ENCODE peak calls at places on chromosome 5, in ten cellular contexts. Z is fibroblast of lung; E is CD4-positive, CD25-positive, alpha-beta regulatory T cell; S is esophagus squamous epithelium; D is suprapubic skin; T is lung; J is endothelial cell of umbilical vein; L is HCT116; O is PC-3; R is GM12878. M is an unnamed sample. For H3K4me1, the result is how much of the 10 kb centered on the place peaks cover.

GRCh38 chr5:135160036-135160675 is 126.1 kb upstream of the PITX1 start:
- DNase-seq in Z (no peak), E (no peak), S (no peak), D (no peak), T (no peak), J (no peak), L (no peak), O (no peak), R (no peak), M (no peak)

GRCh38 chr5:139843991-139844390 is 48.4 kb downstream of the PSD2 start:
- DNase-seq in Z (no peak), E (no peak), S (no peak), D (no peak), T (no peak), J (no peak), L (no peak), O (no peak), R (peak), M (no peak)

GRCh38 chr5:102277059-102277621 is 18.9 kb downstream of the SLCO4C1 start:
- DNase-seq in Z (no peak), E (no peak), S (no peak), D (no peak), T (no peak), J (no peak), L (no peak), O (no peak), R (no peak), M (no peak)

GRCh38 chr5:103894882-103895281 is 332.3 kb upstream of the NUDT12 start:
- DNase-seq in Z (peak), E (no peak), S (no peak), D (no peak), T (no peak), J (no peak), L (no peak), O (no peak), R (no peak), M (peak)

GRCh38 chr5:170132642-170133448 is 27.1 kb downstream of the FOXI1 start:
- DNase-seq in Z (peak), E (no peak), S (no peak), D (no peak), T (no peak), J (peak), L (no peak), O (peak), R (no peak), M (no peak)

GRCh38 chr5:91266184-91266705 is 116.9 kb downstream of the ARRDC3 start:
- DNase-seq in Z (peak), E (no peak), S (no peak), D (no peak), T (no peak), J (peak), L (peak), O (peak), R (no peak), M (no peak)

GRCh38 chr5:1925111-1926070 is 42.7 kb upstream of the IRX4 start:
- DNase-seq in Z (no peak), E (no peak), S (no peak), D (no peak), T (no peak), J (no peak), L (no peak), O (no peak), R (no peak), M (no peak)

GRCh38 chr5:170630226-170630625 is 126.4 kb downstream of the KCNIP1 start:
- DNase-seq in Z (no peak), E (no peak), S (no peak), D (no peak), T (no peak), J (no peak), L (no peak), O (peak), R (no peak), M (no peak)

GRCh38 chr5:138752341-138752950 is 779 bp upstream of the CTNNA1 start:
- DNase-seq in Z (peak), E (no peak), S (no peak), D (peak), T (peak), J (no peak), L (peak), O (peak), R (no peak), M (peak)

GRCh38 chr5:151098185-151098813 is 17.5 kb upstream of the TNIP1 start:
- DNase-seq in Z (no peak), E (no peak), S (no peak), D (no peak), T (no peak), J (no peak), L (no peak), O (no peak), R (no peak), M (no peak)
- H3K4me1 ChIP-seq in Z (under half), E (under half), S (under half), D (under half), T (under half), J (under half), L (under half), O (under half), R (half or more), M (under half)

GRCh38 chr5:60992871-60993270 is 47.9 kb downstream of the NDUFAF2 start:
- DNase-seq in Z (no peak), E (no peak), S (no peak), D (no peak), T (no peak), J (no peak), L (no peak), O (no peak), R (no peak), M (no peak)
- H3K4me1 ChIP-seq in Z (under half), E (under half), S (under half), D (under half), T (under half), J (under half), L (under half), O (under half), R (under half), M (under half)

GRCh38 chr5:111159845-111160244 is 64.3 kb upstream of the CAMK4 start:
- DNase-seq in Z (no peak), E (no peak), S (no peak), D (no peak), T (no peak), J (no peak), L (no peak), O (peak), R (no peak), M (no peak)
- H3K4me1 ChIP-seq in Z (under half), E (under half), S (under half), D (under half), T (under half), J (under half), L (under half), O (under half), R (under half), M (under half)

GRCh38 chr5:173001229-173001841 is 17.8 kb downstream of the ATP6V0E1 start:
- DNase-seq in Z (no peak), E (no peak), S (no peak), D (no peak), T (no peak), J (no peak), L (no peak), O (no peak), R (peak), M (no peak)
- H3K4me1 ChIP-seq in Z (under half), E (under half), S (under half), D (under half), T (under half), J (under half), L (under half), O (under half), R (under half), M (under half)

GRCh38 chr5:142221091-142221860 is 103.5 kb downstream of the SPRY4 start:
- DNase-seq in Z (peak), E (no peak), S (no peak), D (peak), T (no peak), J (no peak), L (no peak), O (peak), R (no peak), M (no peak)

GRCh38 chr5:142222235-142222880 is 102.5 kb downstream of the SPRY4 start:
- DNase-seq in Z (peak), E (no peak), S (no peak), D (peak), T (no peak), J (peak), L (no peak), O (no peak), R (no peak), M (no peak)

GRCh38 chr5:142215915-142216681 is 107.5 kb downstream of the NDFIP1 start:
- DNase-seq in Z (peak), E (no peak), S (no peak), D (peak), T (peak), J (peak), L (peak), O (peak), R (no peak), M (no peak)

GRCh38 chr5:142222881-142223558 is 101.8 kb downstream of the SPRY4 start:
- DNase-seq in Z (no peak), E (no peak), S (no peak), D (no peak), T (no peak), J (no peak), L (no peak), O (no peak), R (peak), M (no peak)

GRCh38 chr5:142219146-142219545 is 105.7 kb downstream of the SPRY4 start:
- DNase-seq in Z (no peak), E (no peak), S (no peak), D (no peak), T (no peak), J (no peak), L (no peak), O (peak), R (no peak), M (no peak)
- H3K4me1 ChIP-seq in Z (under half), E (under half), S (under half), D (under half), T (under half), J (under half), L (under half), O (half or more), R (under half), M (under half)

GRCh38 chr5:17277907-17278306 is 60.5 kb downstream of the BASP1 start:
- DNase-seq in Z (no peak), E (no peak), S (no peak), D (no peak), T (no peak), J (no peak), L (no peak), O (no peak), R (no peak), M (no peak)
- H3K4me1 ChIP-seq in Z (under half), E (under half), S (under half), D (under half), T (under half), J (under half), L (under half), O (under half), R (under half), M (under half)

DNA sequence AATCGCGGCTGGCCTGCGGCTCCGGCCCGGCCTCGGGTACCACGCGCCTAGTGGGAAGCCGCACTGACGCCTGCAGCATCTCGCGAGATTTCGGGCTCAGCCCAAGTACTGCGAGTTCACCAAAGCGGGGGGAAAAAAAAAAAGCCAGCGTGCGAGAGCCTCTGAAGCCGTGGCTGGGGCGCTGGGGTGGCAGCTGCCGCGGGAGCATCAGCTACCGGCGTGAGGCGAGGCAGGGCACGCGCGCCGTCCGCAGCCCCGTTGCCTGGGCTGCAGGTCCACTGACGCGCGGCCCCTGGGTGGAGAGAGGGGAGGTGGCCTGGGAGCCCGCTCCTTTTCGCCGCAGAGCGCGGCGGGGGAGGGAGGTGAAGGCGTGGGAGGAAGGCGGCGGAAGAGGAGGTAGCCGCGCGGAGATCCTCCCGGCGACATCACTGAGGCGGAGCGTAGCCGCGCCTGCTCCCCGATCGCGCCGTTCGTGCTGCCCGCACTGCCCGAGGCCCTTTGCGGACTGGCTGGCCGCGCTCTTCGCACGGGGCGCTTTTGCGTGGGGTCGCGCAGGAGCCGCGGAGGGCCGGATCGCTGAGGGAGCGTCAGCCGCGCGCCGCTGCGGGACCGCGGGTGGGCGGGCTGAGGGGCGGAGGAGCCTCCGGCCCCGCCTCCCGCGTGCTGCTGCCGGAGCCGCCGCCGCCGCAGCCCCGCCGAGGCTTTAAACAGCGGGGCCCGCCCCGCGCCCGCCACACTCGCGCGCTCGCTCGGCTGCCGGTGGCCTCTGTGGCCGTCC is at the start of gene SLC12A2:
- DNase-seq in Z (peak), E (peak), S (peak), D (peak), T (peak), J (peak), L (peak), O (peak), R (peak), M (peak)
- H3K4me1 ChIP-seq in Z (under half), E (under half), S (under half), D (under half), T (under half), J (under half), L (under half), O (under half), R (under half), M (under half)

DNA sequence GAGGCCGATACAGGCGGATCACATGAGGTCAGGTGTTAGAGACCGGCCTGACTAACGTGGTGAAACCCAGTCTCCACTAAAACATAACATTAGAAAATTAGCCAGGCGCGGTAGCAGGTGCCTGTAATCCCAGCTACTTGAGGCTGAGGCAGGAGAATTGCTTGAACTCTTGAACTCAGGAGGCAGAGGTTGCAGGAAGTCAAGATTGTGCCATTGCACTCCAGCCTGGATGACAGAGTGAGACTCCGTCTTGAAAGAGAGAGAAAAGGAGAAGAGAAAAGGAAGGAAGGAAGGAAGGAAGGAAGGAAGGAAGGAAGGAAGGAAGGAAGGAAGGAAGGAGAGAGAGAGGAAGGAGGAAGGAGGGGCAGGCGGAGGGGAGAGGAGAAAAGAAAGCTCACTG is 45.0 kb downstream of the MYO10 start:
- DNase-seq in Z (no peak), E (no peak), S (no peak), D (no peak), T (no peak), J (no peak), L (no peak), O (no peak), R (no peak), M (no peak)
- H3K4me1 ChIP-seq in Z (under half), E (under half), S (under half), D (under half), T (under half), J (half or more), L (half or more), O (under half), R (under half), M (under half)

GRCh38 chr5:127009784-127010183 is 20.6 kb downstream of the MARCHF3 start:
- DNase-seq in Z (no peak), E (no peak), S (no peak), D (no peak), T (no peak), J (no peak), L (no peak), O (no peak), R (no peak), M (no peak)

GRCh38 chr5:127012933-127013332 is 17.4 kb downstream of the MARCHF3 start:
- DNase-seq in Z (peak), E (no peak), S (no peak), D (no peak), T (no peak), J (peak), L (no peak), O (no peak), R (no peak), M (no peak)

GRCh38 chr5:127011961-127012644 is 18.3 kb downstream of the MARCHF3 start:
- DNase-seq in Z (no peak), E (no peak), S (no peak), D (no peak), T (no peak), J (peak), L (no peak), O (no peak), R (peak), M (no peak)

GRCh38 chr5:127010362-127010761 is 20.0 kb downstream of the MARCHF3 start:
- DNase-seq in Z (no peak), E (no peak), S (no peak), D (no peak), T (no peak), J (no peak), L (no peak), O (no peak), R (no peak), M (no peak)

DNA sequence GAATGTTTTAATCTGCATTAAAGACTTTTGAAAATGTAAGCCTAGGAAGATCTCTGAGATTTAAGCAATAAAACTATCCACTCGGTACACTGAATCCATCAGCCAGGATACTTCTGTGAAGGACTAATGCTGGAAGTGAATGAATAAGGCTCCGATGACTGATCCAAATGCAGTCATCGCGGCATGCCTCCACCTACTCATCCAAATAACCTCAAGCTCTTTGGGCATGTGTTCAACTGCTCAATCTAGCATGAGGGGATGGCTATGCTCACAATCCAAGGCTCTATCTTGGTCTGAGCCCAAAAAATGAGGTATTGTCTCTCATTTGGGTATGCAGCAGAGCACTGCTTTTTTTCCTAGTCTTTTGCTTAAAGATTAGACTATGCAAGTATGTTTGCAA is 19.2 kb downstream of the MARCHF3 start:
- DNase-seq in Z (peak), E (no peak), S (no peak), D (no peak), T (no peak), J (no peak), L (no peak), O (peak), R (no peak), M (no peak)
- H3K4me1 ChIP-seq in Z (under half), E (under half), S (under half), D (under half), T (under half), J (under half), L (under half), O (under half), R (under half), M (under half)

DNA sequence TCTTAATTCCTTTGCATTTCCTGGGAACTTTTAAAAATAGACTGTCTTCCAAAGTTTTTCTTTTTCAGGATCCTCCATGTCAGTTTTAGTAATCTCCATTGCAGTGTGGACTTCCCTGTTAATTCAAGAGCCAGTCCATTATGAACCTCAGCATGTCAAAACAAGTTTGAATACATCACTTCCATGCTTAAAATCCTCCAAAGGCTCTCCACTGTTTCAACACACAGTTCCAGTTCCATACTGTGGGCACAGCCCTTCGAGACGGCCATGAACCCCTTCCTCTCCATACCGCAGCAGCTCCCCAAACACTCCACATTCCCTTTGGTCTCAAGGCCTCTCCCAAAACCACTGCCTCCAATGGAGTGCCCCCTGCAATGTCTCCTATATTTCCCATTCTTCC is 19.5 kb downstream of the LIFR start:
- DNase-seq in Z (no peak), E (no peak), S (no peak), D (no peak), T (no peak), J (no peak), L (no peak), O (no peak), R (no peak), M (no peak)
- H3K4me1 ChIP-seq in Z (under half), E (under half), S (under half), D (under half), T (under half), J (under half), L (under half), O (under half), R (under half), M (under half)

M was measured in NT2/D1.